ENCODE peak calls at places on chromosomes 7 and 10, in nine cellular contexts. J, N, W, U, Y, O, K, Q and B are unnamed samples.

GRCh38 chr7:155509725-155510551 is 36.4 kb downstream of the CNPY1 start:
- DNase-seq in J (no peak), N (no peak), W (no peak), U (no peak), Y (no peak), O (no peak), K (peak), Q (no peak), B (no peak)

GRCh38 chr10:77537720-77538373 is 99.8 kb downstream of the KCNMA1 start:
- DNase-seq in J (no peak), N (no peak), W (no peak), U (no peak), Y (no peak), O (no peak), K (no peak), Q (no peak), B (no peak)

GRCh38 chr7:39181398-39181797 is 203.7 kb downstream of the POU6F2 start:
- DNase-seq in J (no peak), N (no peak), W (no peak), U (no peak), Y (no peak), O (no peak), K (no peak), Q (no peak), B (no peak)

GRCh38 chr7:28840515-28841125 is 117.5 kb downstream of the TRIL start:
- DNase-seq in J (no peak), N (no peak), W (no peak), U (no peak), Y (no peak), O (no peak), K (peak), Q (no peak), B (peak)

GRCh38 chr10:60394444-60394843 is 4.8 kb upstream of the ANK3 start:
- DNase-seq in J (no peak), N (no peak), W (no peak), U (no peak), Y (no peak), O (no peak), K (no peak), Q (no peak), B (peak)

GRCh38 chr10:75440271-75440793 is 8.9 kb downstream of the LRMDA start:
- DNase-seq in J (no peak), N (no peak), W (no peak), U (no peak), Y (no peak), O (no peak), K (no peak), Q (no peak), B (no peak)

GRCh38 chr7:36994456-36995112 is 270.3 kb upstream of the AOAH start:
- DNase-seq in J (no peak), N (no peak), W (no peak), U (no peak), Y (peak), O (no peak), K (no peak), Q (no peak), B (peak)

GRCh38 chr10:12640026-12640425 is 290.7 kb downstream of the CAMK1D start:
- DNase-seq in J (no peak), N (no peak), W (no peak), U (no peak), Y (no peak), O (no peak), K (no peak), Q (no peak), B (no peak)

GRCh38 chr10:101781984-101782810 is 1.0 kb downstream of the NPM3 start:
- DNase-seq in J (peak), N (no peak), W (no peak), U (no peak), Y (no peak), O (no peak), K (no peak), Q (no peak), B (no peak)

GRCh38 chr10:34549001-34549400 is 266.1 kb downstream of the PARD3 start:
- DNase-seq in J (no peak), N (no peak), W (no peak), U (no peak), Y (no peak), O (no peak), K (no peak), Q (no peak), B (no peak)

GRCh38 chr7:46679671-46680070 is 758.6 kb upstream of the IGFBP3 start:
- DNase-seq in J (no peak), N (no peak), W (no peak), U (no peak), Y (no peak), O (peak), K (no peak), Q (no peak), B (no peak)

GRCh38 chr10:29535012-29535777 is 99.6 kb downstream of the SVIL start:
- DNase-seq in J (peak), N (no peak), W (peak), U (peak), Y (peak), O (peak), K (no peak), Q (peak), B (peak)

GRCh38 chr10:500876-501275 is 188.6 kb downstream of the DIP2C start:
- DNase-seq in J (peak), N (no peak), W (peak), U (peak), Y (no peak), O (no peak), K (no peak), Q (no peak), B (no peak)

GRCh38 chr10:4359003-4359402 is 467.0 kb upstream of the AKR1E2 start:
- DNase-seq in J (no peak), N (no peak), W (no peak), U (peak), Y (no peak), O (no peak), K (no peak), Q (no peak), B (no peak)

GRCh38 chr10:132839061-132839460 is 53.1 kb upstream of the NKX6-2 start:
- DNase-seq in J (no peak), N (no peak), W (no peak), U (no peak), Y (no peak), O (no peak), K (no peak), Q (no peak), B (no peak)

GRCh38 chr7:75762350-75762917 is 9.6 kb downstream of the CCL26 start:
- DNase-seq in J (no peak), N (peak), W (no peak), U (no peak), Y (peak), O (peak), K (peak), Q (peak), B (peak)

GRCh38 chr7:70598976-70599375 is 533.0 kb upstream of the GALNT17 start:
- DNase-seq in J (peak), N (no peak), W (peak), U (no peak), Y (no peak), O (peak), K (no peak), Q (no peak), B (no peak)

GRCh38 chr10:22368976-22369375 is 23.7 kb downstream of the SPAG6 start:
- DNase-seq in J (no peak), N (no peak), W (no peak), U (no peak), Y (no peak), O (no peak), K (no peak), Q (no peak), B (no peak)